ENCODE peak calls at places on chromosomes 16 and 17, in seven cellular contexts. U, D, Z, N, M, F and R are unnamed samples.

GRCh38 chr16:12625068-12625467 is 178.6 kb downstream of the CPPED1 start:
- DNase-seq in D (no peak), F (no peak), Z (peak), M (no peak), U (no peak), N (no peak), R (no peak)

GRCh38 chr17:47789611-47790520 is 31.7 kb downstream of the OSBPL7 start:
- DNase-seq in F (no peak), M (peak), Z (peak), U (no peak), D (peak), N (peak), R (peak)

GRCh38 chr17:42428141-42428944 is 5.3 kb upstream of the CAVIN1 start:
- DNase-seq in D (no peak), M (peak), Z (peak), F (no peak), N (no peak), U (no peak), R (peak)

GRCh38 chr17:53496356-53496755 is 326.4 kb upstream of the KIF2B start:
- DNase-seq in M (no peak), U (no peak), F (no peak), D (no peak), N (no peak), Z (no peak), R (no peak)

GRCh38 chr16:58843675-58844074 is 109.6 kb upstream of the GOT2 start:
- DNase-seq in M (no peak), N (no peak), Z (peak), U (no peak), F (no peak), D (no peak), R (no peak)

GRCh38 chr17:73228748-73229236 is 32.9 kb downstream of the CPSF4L start:
- DNase-seq in D (no peak), Z (peak), U (no peak), N (peak), F (peak), M (no peak), R (no peak)

GRCh38 chr17:69733171-69734014 is 318.9 kb downstream of the MAP2K6 start:
- DNase-seq in D (no peak), F (no peak), Z (no peak), U (no peak), N (no peak), M (no peak), R (peak)

GRCh38 chr17:9080296-9080914 is 59.1 kb downstream of the NTN1 start:
- DNase-seq in U (no peak), F (no peak), D (no peak), Z (no peak), M (no peak), N (no peak), R (no peak)

GRCh38 chr17:28567604-28568003 is 3.7 kb downstream of the PIGS start:
- DNase-seq in Z (no peak), M (no peak), U (no peak), D (no peak), F (peak), N (no peak), R (no peak)

GRCh38 chr17:77701996-77702395 is 256.5 kb upstream of the TNRC6C start:
- DNase-seq in U (no peak), D (peak), Z (no peak), F (no peak), N (no peak), M (no peak), R (no peak)

GRCh38 chr17:57326764-57327163 is 70.4 kb downstream of the MSI2 start:
- DNase-seq in Z (no peak), D (no peak), N (no peak), U (no peak), F (no peak), M (no peak), R (no peak)

GRCh38 chr16:11198817-11199216 is 57.2 kb downstream of the SOCS1 start:
- DNase-seq in U (no peak), M (no peak), D (no peak), Z (no peak), F (no peak), N (no peak), R (peak)

GRCh38 chr16:1293921-1294656 is 15.3 kb upstream of the UBE2I start:
- DNase-seq in N (no peak), M (no peak), F (no peak), D (no peak), Z (no peak), U (no peak), R (no peak)